ENCODE peak calls at places on chromosome 16, in eight cellular contexts. O is right cardiac atrium, P is transverse colon, U is MM.1S, V is endodermal cell, R is upper lobe of right lung, Q is body of pancreas, Y is GM23248. E is an unnamed sample.

GRCh38 chr16:5863207-5863606 is 765.6 kb upstream of the EEF2KMT start:
- DNase-seq in P (no peak), V (no peak), O (no peak), Q (no peak), Y (no peak), R (no peak), U (no peak), E (no peak)

GRCh38 chr16:73016488-73016830 is 31.5 kb downstream of the ZFHX3 start:
- DNase-seq in Q (no peak), V (peak), R (no peak), Y (no peak), U (no peak), O (no peak), P (no peak), E (no peak)

GRCh38 chr16:52123063-52123839 is 423.7 kb downstream of the TOX3 start:
- DNase-seq in V (no peak), U (no peak), R (no peak), P (no peak), Q (no peak), O (no peak), Y (no peak), E (no peak)

GRCh38 chr16:81480856-81481821 is 36.5 kb downstream of the CMIP start:
- DNase-seq in Q (no peak), O (no peak), V (no peak), Y (peak), P (peak), R (peak), U (no peak), E (no peak)

GRCh38 chr16:21590287-21590686 is 9.1 kb upstream of the METTL9 start:
- DNase-seq in Q (no peak), R (no peak), P (no peak), O (no peak), Y (peak), U (no peak), V (no peak), E (no peak)

GRCh38 chr16:4315185-4316102 is at the start of gene GLIS2:
- DNase-seq in P (peak), O (peak), Q (peak), U (peak), R (peak), V (peak), Y (peak), E (no peak)

GRCh38 chr16:81625544-81626152 is 153.4 kb upstream of the PLCG2 start:
- DNase-seq in Y (peak), O (peak), U (no peak), V (no peak), R (no peak), Q (peak), P (peak), E (no peak)

GRCh38 chr16:81821422-81822128 is 42.5 kb downstream of the PLCG2 start:
- DNase-seq in Q (no peak), P (peak), V (no peak), R (no peak), Y (no peak), O (no peak), U (peak), E (no peak)

GRCh38 chr16:58472266-58472665 is 27.7 kb upstream of the NDRG4 start:
- DNase-seq in P (no peak), R (no peak), U (no peak), Y (no peak), Q (no peak), O (no peak), V (peak), E (no peak)

GRCh38 chr16:89084814-89085612 is 8.6 kb upstream of the ACSF3 start:
- DNase-seq in O (peak), R (no peak), Y (no peak), P (no peak), Q (peak), V (no peak), U (no peak), E (no peak)

GRCh38 chr16:48291754-48292153 is 44.4 kb upstream of the ABCC11 start:
- DNase-seq in Y (no peak), Q (no peak), R (no peak), O (no peak), U (no peak), V (no peak), P (no peak), E (no peak)

GRCh38 chr16:80700558-80700957 is 103.8 kb downstream of the CDYL2 start:
- DNase-seq in P (no peak), O (no peak), R (no peak), V (no peak), Q (no peak), U (no peak), Y (no peak), E (no peak)

DNA sequence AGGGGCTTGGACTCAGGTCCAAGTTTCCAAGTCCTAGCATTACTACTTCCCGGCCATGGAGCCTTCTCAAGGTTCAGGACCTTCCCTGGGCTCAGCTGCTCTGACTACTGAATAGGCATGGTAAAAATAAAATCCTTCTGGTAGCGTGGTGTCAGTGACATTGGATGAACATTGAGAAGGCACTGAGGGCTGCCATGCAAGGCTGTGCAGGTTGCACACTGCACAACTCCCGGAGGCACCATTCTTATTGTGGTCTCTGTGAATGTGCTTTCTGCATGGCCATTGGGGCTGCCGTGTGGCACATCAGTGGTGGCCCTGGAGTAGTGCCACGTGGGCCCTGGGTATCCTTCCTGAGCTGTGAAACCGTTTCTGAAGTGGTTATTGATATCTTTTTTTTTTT is 250.2 kb upstream of the CIBAR2 start:
- DNase-seq in Q (no peak), R (no peak), V (no peak), U (no peak), O (no peak), P (no peak), Y (no peak), E (no peak)
- H3K27ac ChIP-seq in Q (peak), R (peak), V (no peak), U (no peak), O (no peak), P (no peak), Y (no peak), E (no peak)

GRCh38 chr16:26735521-26735920 is 331.2 kb upstream of the C16orf82 start:
- DNase-seq in U (no peak), Y (no peak), Q (no peak), V (no peak), P (no peak), R (no peak), O (no peak), E (no peak)
- H3K27ac ChIP-seq in U (no peak), Y (no peak), Q (no peak), V (no peak), P (no peak), R (no peak), O (no peak), E (no peak)

DNA sequence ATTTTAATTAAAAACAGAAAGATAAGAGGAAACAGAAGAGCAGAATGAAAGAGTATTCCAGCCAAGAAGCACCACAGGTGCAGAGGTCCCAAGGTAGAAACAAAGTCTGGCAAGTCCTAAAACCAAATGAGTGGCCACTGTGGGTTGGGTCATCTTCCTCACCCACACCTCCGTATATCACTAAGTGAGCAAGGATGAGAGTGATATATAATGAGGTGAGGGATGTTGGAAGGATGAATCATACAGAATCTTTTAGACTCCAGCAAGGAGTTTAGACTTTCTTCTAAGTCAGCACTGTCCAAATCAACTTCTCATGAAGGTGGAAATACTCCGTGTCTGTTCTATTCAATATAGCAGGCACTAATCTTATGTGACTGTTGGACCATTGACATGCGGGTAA is 70.8 kb downstream of the SHISA9 start:
- DNase-seq in O (no peak), R (no peak), V (no peak), P (no peak), U (no peak), Q (no peak), Y (no peak), E (no peak)
- H3K27ac ChIP-seq in O (no peak), R (no peak), V (no peak), P (no peak), U (no peak), Q (no peak), Y (no peak), E (no peak)

DNA sequence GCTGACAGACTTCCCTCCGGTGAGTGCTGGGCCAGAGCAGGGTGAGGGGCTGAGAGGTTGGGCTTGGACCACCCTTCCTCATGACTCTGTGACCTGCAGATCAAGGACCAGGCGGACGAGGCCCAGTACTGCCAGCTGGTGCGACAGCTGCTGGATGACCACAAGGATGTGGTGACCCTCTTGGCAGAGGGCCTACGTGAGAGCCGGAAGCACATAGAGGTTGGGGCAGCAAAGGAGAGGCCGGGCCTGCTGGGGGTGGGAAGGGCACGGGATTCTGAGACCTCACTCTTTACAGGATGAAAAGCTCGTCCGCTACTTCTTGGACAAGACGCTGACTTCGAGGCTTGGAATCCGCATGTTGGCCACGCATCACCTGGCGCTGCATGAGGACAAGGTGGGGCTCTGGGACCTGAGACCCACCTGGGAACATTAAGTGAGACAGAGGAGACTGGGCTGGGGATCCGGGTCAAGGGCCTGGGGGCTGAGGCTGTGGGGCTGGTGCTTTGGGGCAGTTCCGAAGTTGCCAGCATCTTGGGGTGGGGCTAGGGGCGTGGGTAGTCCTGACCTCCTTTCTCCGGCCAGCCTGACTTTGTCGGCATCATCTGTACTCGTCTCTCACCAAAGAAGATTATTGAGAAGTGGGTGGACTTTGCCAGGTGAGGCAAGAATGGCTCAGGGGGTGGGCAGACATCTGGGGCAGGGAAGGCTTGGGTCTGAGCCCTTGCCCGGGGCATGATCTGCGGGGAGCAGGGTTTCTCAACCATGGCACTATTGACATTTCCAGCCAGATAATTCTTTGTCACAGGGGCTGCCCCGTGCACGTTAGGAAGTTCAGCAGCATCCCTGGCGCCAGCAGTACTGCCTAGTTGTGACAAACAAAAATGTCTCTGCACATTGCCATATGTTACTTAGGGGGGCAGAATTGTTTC is 2.2 kb downstream of the BCKDK start:
- DNase-seq in R (no peak), V (no peak), Y (no peak), Q (no peak), U (no peak), O (peak), P (no peak), E (no peak)
- H3K27ac ChIP-seq in R (no peak), V (no peak), Y (no peak), Q (no peak), U (no peak), O (no peak), P (no peak), E (no peak)

DNA sequence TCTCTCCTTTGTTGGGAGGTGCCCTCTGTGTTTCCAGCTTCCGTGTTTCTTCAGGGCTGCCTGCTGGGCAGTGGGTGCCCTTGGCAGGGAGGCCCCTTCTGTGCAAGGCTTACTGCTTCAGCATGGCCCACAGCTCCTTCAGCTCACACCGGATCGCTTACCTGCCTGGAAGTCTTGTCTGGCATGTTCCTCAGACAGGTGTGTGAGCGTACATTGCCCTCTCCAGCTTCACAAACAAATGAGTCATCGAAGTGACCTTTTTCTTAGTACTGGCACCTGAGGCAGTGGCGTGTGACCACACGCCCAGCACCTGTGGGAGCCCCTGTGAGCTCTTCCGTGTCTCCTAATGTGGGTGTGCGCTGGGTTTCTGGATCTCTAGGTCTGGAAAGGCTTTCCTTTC is 3.5 kb downstream of the RAB40C start:
- DNase-seq in R (no peak), Q (peak), V (no peak), Y (no peak), U (no peak), O (no peak), P (peak), E (no peak)
- H3K27ac ChIP-seq in R (peak), Q (peak), V (no peak), Y (no peak), U (no peak), O (no peak), P (peak), E (no peak)

DNA sequence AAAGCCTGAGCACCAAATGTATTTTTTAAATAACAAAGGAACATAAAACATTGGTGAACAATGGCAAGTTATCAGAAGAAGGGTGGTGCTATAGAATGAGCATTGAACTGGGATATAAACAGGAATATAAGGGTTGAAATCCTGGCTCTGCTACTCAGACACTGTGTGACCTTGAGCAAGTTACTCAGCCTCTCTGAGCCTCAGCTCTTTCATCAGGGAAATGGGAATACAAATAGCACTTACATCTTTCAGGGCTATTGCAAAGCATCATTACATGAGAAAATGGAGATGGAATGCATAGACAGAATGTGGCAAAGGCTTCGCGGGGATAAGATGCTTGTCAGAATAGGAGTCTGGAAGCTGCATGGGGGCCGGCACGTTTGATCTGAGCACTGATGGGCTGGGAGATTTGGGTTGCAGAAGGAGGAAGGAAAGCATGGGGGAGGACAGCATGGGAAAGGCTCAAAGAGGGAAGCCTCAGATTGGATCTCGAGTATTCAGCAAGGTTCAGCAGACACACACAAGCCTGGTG is 4.8 kb upstream of the CDH5 start:
- DNase-seq in Y (no peak), V (peak), P (no peak), R (peak), O (no peak), U (no peak), Q (no peak), E (no peak)
- H3K27ac ChIP-seq in Y (no peak), V (no peak), P (no peak), R (peak), O (peak), U (no peak), Q (no peak), E (no peak)

E was measured in CD8-positive, alpha-beta T cell.